ENCODE peak calls at places on chromosome 4, in nine cellular contexts. One of them, this sample, is unnamed.
A peak's percentile ranks its signal among the peaks of the same experiment; 100 is the strongest.

GRCh38 chr4:188534917-188535316 is 395.7 kb downstream of the TRIML1 start:
- DNase-seq in OCI-LY7: no peak
- DNase-seq in epithelial cell of esophagus: no peak
- DNase-seq in left lung: no peak
- DNase-seq in astrocyte of the cerebellum: no peak
- DNase-seq in fibroblast of lung: no peak
- DNase-seq in thoracic aorta: no peak
- DNase-seq in BJ: no peak
- DNase-seq in esophagus squamous epithelium: no peak
- DNase-seq in this sample: no peak

GRCh38 chr4:7234355-7235029 is 42.2 kb downstream of the SORCS2 start:
- DNase-seq in OCI-LY7: no peak
- DNase-seq in epithelial cell of esophagus: no peak
- DNase-seq in left lung: peak; percentile 49
- DNase-seq in astrocyte of the cerebellum: no peak
- DNase-seq in fibroblast of lung: no peak
- DNase-seq in thoracic aorta: no peak
- DNase-seq in BJ: no peak
- DNase-seq in esophagus squamous epithelium: no peak
- DNase-seq in this sample: no peak

GRCh38 chr4:86221076-86221475 is 138.8 kb downstream of the MAPK10 start:
- DNase-seq in OCI-LY7: no peak
- DNase-seq in epithelial cell of esophagus: no peak
- DNase-seq in left lung: no peak
- DNase-seq in astrocyte of the cerebellum: no peak
- DNase-seq in fibroblast of lung: peak; percentile 60
- DNase-seq in thoracic aorta: no peak
- DNase-seq in BJ: no peak
- DNase-seq in esophagus squamous epithelium: no peak
- DNase-seq in this sample: no peak

GRCh38 chr4:7460591-7460990 is 25.9 kb upstream of the PSAPL1 start:
- DNase-seq in OCI-LY7: no peak
- DNase-seq in epithelial cell of esophagus: no peak
- DNase-seq in left lung: peak; percentile 40
- DNase-seq in astrocyte of the cerebellum: no peak
- DNase-seq in fibroblast of lung: peak; percentile 1
- DNase-seq in thoracic aorta: no peak
- DNase-seq in BJ: no peak
- DNase-seq in esophagus squamous epithelium: no peak
- DNase-seq in this sample: no peak

GRCh38 chr4:7944568-7945220 is 5.0 kb upstream of the AFAP1 start:
- DNase-seq in OCI-LY7: no peak
- DNase-seq in epithelial cell of esophagus: no peak
- DNase-seq in left lung: no peak
- DNase-seq in astrocyte of the cerebellum: no peak
- DNase-seq in fibroblast of lung: peak; percentile 46
- DNase-seq in thoracic aorta: no peak
- DNase-seq in BJ: no peak
- DNase-seq in esophagus squamous epithelium: no peak
- DNase-seq in this sample: no peak

GRCh38 chr4:149223659-149224058 is 592.0 kb downstream of the IQCM start:
- DNase-seq in OCI-LY7: no peak
- DNase-seq in epithelial cell of esophagus: peak; percentile 44
- DNase-seq in left lung: no peak
- DNase-seq in astrocyte of the cerebellum: no peak
- DNase-seq in fibroblast of lung: peak; percentile 83
- DNase-seq in thoracic aorta: no peak
- DNase-seq in BJ: no peak
- DNase-seq in esophagus squamous epithelium: no peak
- DNase-seq in this sample: no peak

GRCh38 chr4:118969359-118969758 is 80.7 kb downstream of the SYNPO2 start:
- DNase-seq in OCI-LY7: peak; percentile 4
- DNase-seq in epithelial cell of esophagus: peak; percentile 65
- DNase-seq in left lung: no peak
- DNase-seq in astrocyte of the cerebellum: peak; percentile 74
- DNase-seq in fibroblast of lung: peak; percentile 68
- DNase-seq in thoracic aorta: peak; percentile 34
- DNase-seq in BJ: no peak
- DNase-seq in esophagus squamous epithelium: no peak
- DNase-seq in this sample: no peak

GRCh38 chr4:1406946-1407656 is 859 bp upstream of the NKX1-1 start:
- DNase-seq in OCI-LY7: no peak
- DNase-seq in epithelial cell of esophagus: no peak
- DNase-seq in left lung: peak; percentile 55
- DNase-seq in astrocyte of the cerebellum: no peak
- DNase-seq in fibroblast of lung: no peak
- DNase-seq in thoracic aorta: no peak
- DNase-seq in BJ: no peak
- DNase-seq in esophagus squamous epithelium: no peak
- DNase-seq in this sample: no peak

GRCh38 chr4:151238477-151238876 is 38.5 kb upstream of the PRSS48 start:
- DNase-seq in OCI-LY7: no peak
- DNase-seq in epithelial cell of esophagus: no peak
- DNase-seq in left lung: no peak
- DNase-seq in astrocyte of the cerebellum: peak; percentile 22
- DNase-seq in fibroblast of lung: peak; percentile 23
- DNase-seq in thoracic aorta: no peak
- DNase-seq in BJ: no peak
- DNase-seq in esophagus squamous epithelium: no peak
- DNase-seq in this sample: no peak
- TF ChIP-seq CTCF in OCI-LY7: no peak
- TF ChIP-seq CTCF in epithelial cell of esophagus: no peak
- TF ChIP-seq CTCF in left lung: no peak
- TF ChIP-seq CTCF in astrocyte of the cerebellum: no peak
- TF ChIP-seq CTCF in fibroblast of lung: peak; percentile 16
- TF ChIP-seq CTCF in thoracic aorta: no peak
- TF ChIP-seq CTCF in BJ: no peak
- TF ChIP-seq CTCF in esophagus squamous epithelium: no peak
- TF ChIP-seq CTCF in this sample: no peak

DNA sequence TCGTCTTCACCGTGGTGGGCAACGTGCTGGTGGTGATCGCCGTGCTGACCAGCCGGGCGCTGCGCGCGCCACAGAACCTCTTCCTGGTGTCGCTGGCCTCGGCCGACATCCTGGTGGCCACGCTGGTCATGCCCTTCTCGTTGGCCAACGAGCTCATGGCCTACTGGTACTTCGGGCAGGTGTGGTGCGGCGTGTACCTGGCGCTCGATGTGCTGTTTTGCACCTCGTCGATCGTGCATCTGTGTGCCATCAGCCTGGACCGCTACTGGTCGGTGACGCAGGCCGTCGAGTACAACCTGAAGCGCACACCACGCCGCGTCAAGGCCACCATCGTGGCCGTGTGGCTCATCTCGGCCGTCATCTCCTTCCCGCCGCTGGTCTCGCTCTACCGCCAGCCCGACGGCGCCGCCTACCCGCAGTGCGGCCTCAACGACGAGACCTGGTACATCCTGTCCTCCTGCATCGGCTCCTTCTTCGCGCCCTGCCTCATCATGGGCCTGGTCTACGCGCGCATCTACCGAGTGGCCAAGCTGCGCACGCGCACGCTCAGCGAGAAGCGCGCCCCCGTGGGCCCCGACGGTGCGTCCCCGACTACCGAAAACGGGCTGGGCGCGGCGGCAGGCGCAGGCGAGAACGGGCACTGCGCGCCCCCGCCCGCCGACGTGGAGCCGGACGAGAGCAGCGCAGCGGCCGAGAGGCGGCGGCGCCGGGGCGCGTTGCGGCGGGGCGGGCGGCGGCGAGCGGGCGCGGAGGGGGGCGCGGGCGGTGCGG is 791 bp downstream of the ADRA2C start:
- DNase-seq in OCI-LY7: no peak
- DNase-seq in epithelial cell of esophagus: peak; percentile 1
- DNase-seq in left lung: no peak
- DNase-seq in astrocyte of the cerebellum: no peak
- DNase-seq in fibroblast of lung: peak; percentile 7
- DNase-seq in thoracic aorta: no peak
- DNase-seq in BJ: no peak
- DNase-seq in esophagus squamous epithelium: no peak
- DNase-seq in this sample: no peak
- TF ChIP-seq CTCF in OCI-LY7: no peak
- TF ChIP-seq CTCF in epithelial cell of esophagus: no peak
- TF ChIP-seq CTCF in left lung: no peak
- TF ChIP-seq CTCF in astrocyte of the cerebellum: no peak
- TF ChIP-seq CTCF in fibroblast of lung: no peak
- TF ChIP-seq CTCF in thoracic aorta: no peak
- TF ChIP-seq CTCF in BJ: no peak
- TF ChIP-seq CTCF in esophagus squamous epithelium: no peak
- TF ChIP-seq CTCF in this sample: no peak

GRCh38 chr4:10107111-10108091 is 9.2 kb downstream of the WDR1 start:
- DNase-seq in OCI-LY7: no peak
- DNase-seq in epithelial cell of esophagus: peak; percentile 56
- DNase-seq in left lung: peak; percentile 56
- DNase-seq in astrocyte of the cerebellum: no peak
- DNase-seq in fibroblast of lung: peak; percentile 66
- DNase-seq in thoracic aorta: no peak
- DNase-seq in BJ: no peak
- DNase-seq in esophagus squamous epithelium: no peak
- DNase-seq in this sample: no peak
- TF ChIP-seq CTCF in OCI-LY7: no peak
- TF ChIP-seq CTCF in epithelial cell of esophagus: no peak
- TF ChIP-seq CTCF in left lung: no peak
- TF ChIP-seq CTCF in astrocyte of the cerebellum: no peak
- TF ChIP-seq CTCF in fibroblast of lung: no peak
- TF ChIP-seq CTCF in thoracic aorta: no peak
- TF ChIP-seq CTCF in BJ: no peak
- TF ChIP-seq CTCF in esophagus squamous epithelium: no peak
- TF ChIP-seq CTCF in this sample: no peak

DNA sequence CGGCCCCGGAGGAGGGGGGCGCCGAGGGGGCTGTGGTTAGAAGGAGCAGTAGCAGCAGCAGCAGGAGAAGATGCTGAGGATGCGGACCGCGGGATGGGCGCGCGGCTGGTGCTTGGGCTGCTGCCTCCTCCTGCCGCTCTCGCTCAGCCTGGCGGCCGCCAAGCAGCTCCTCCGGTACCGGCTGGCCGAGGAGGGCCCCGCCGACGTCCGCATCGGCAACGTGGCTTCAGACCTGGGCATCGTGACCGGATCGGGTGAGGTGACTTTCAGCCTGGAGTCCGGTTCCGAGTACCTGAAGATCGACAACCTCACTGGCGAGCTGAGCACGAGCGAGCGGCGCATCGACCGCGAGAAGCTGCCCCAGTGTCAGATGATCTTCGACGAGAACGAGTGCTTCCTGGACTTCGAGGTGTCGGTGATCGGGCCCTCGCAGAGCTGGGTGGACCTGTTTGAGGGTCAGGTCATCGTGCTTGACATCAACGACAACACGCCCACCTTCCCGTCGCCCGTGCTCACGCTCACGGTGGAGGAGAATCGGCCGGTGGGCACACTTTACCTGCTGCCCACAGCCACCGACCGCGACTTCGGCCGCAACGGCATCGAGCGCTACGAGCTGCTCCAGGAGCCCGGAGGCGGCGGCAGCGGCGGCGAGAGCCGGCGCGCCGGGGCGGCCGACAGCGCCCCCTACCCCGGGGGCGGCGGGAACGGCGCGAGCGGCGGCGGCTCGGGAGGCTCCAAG is 1.4 kb downstream of the PCDH7 start:
- DNase-seq in OCI-LY7: no peak
- DNase-seq in epithelial cell of esophagus: peak; percentile 64
- DNase-seq in left lung: peak; percentile 78
- DNase-seq in astrocyte of the cerebellum: no peak
- DNase-seq in fibroblast of lung: peak; percentile 65
- DNase-seq in thoracic aorta: no peak
- DNase-seq in BJ: no peak
- DNase-seq in esophagus squamous epithelium: no peak
- DNase-seq in this sample: peak; percentile 16
- TF ChIP-seq CTCF in OCI-LY7: no peak
- TF ChIP-seq CTCF in epithelial cell of esophagus: no peak
- TF ChIP-seq CTCF in left lung: no peak
- TF ChIP-seq CTCF in astrocyte of the cerebellum: no peak
- TF ChIP-seq CTCF in fibroblast of lung: no peak
- TF ChIP-seq CTCF in thoracic aorta: no peak
- TF ChIP-seq CTCF in BJ: no peak
- TF ChIP-seq CTCF in esophagus squamous epithelium: peak; percentile 62
- TF ChIP-seq CTCF in this sample: no peak

DNA sequence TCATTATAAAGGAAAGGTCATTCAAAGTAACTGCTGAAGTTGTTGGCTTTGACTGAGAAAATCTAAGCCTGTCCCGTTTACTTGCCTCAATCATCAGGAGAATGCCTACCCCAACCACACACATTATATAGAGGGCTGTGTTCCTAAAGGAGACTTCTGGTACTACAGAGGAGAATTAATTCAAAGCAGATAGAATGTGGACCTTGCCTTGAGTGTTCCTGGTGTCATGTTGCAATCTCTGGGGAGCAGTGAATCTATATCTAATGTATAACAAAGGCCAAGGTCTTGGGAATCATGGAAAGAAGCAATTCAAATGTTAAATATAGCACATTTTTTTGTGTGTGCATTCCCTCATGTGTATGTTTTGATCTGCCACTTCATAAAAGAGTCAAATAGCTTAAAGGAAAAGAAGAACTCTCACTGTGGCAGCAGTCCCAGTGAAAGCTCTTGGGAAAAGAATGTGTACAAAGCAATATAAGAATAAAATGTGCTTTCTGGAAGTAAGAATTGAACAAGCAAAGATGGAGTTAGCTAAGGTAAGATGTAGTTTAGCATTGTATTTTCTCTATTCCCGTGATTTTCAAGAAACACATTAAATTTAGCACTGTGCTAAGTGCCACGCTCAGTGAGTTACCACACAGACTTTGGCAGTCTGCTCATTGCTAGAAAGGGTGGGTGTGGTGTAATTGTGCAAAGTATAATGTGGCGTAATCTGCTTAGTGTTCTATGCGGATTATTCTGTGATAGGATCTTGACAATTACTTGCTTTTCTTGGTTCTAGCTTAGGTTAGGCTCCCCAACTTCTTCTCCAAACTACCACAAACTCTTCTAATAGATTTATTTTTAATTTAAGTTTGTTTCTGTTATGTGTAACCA is 13.7 kb downstream of the ADH6 start:
- DNase-seq in OCI-LY7: no peak
- DNase-seq in epithelial cell of esophagus: peak; percentile 53
- DNase-seq in left lung: no peak
- DNase-seq in astrocyte of the cerebellum: no peak
- DNase-seq in fibroblast of lung: no peak
- DNase-seq in thoracic aorta: no peak
- DNase-seq in BJ: no peak
- DNase-seq in esophagus squamous epithelium: no peak
- DNase-seq in this sample: no peak
- TF ChIP-seq CTCF in OCI-LY7: no peak
- TF ChIP-seq CTCF in epithelial cell of esophagus: no peak
- TF ChIP-seq CTCF in left lung: no peak
- TF ChIP-seq CTCF in astrocyte of the cerebellum: no peak
- TF ChIP-seq CTCF in fibroblast of lung: no peak
- TF ChIP-seq CTCF in thoracic aorta: no peak
- TF ChIP-seq CTCF in BJ: no peak
- TF ChIP-seq CTCF in esophagus squamous epithelium: peak; percentile 5
- TF ChIP-seq CTCF in this sample: no peak

GRCh38 chr4:66691101-66691500 is 854.2 kb downstream of the CENPC start:
- DNase-seq in OCI-LY7: no peak
- DNase-seq in epithelial cell of esophagus: peak; percentile 5
- DNase-seq in left lung: no peak
- DNase-seq in astrocyte of the cerebellum: no peak
- DNase-seq in fibroblast of lung: no peak
- DNase-seq in thoracic aorta: no peak
- DNase-seq in BJ: no peak
- DNase-seq in esophagus squamous epithelium: no peak
- DNase-seq in this sample: no peak
- TF ChIP-seq CTCF in OCI-LY7: peak; percentile 26
- TF ChIP-seq CTCF in epithelial cell of esophagus: peak; percentile 32
- TF ChIP-seq CTCF in left lung: no peak
- TF ChIP-seq CTCF in astrocyte of the cerebellum: no peak
- TF ChIP-seq CTCF in fibroblast of lung: no peak
- TF ChIP-seq CTCF in thoracic aorta: no peak
- TF ChIP-seq CTCF in BJ: peak; percentile 8
- TF ChIP-seq CTCF in esophagus squamous epithelium: no peak
- TF ChIP-seq CTCF in this sample: no peak